ENCODE peak calls at places on chromosomes 13 and 19, in four cellular contexts. Z, V, X and Q are unnamed samples.

GRCh38 chr13:105510363-105510762 is 1025.1 kb downstream of the EFNB2 start:
- DNase-seq in Z (no peak), V (no peak), X (no peak), Q (no peak)

GRCh38 chr19:39001016-39001415 is 25.5 kb upstream of the FBXO17 start:
- DNase-seq in Z (no peak), V (no peak), X (no peak), Q (no peak)

GRCh38 chr19:52942371-52943133 is 19.3 kb upstream of the ZNF888 start:
- DNase-seq in Z (no peak), V (peak), X (peak), Q (peak)

GRCh38 chr13:101267656-101268055 is 148.7 kb downstream of the NALCN start:
- DNase-seq in Z (no peak), V (no peak), X (no peak), Q (no peak)

GRCh38 chr19:48558018-48558684 is 6.2 kb downstream of the SULT2B1 start:
- DNase-seq in Z (no peak), V (no peak), X (no peak), Q (no peak)

GRCh38 chr13:81487151-81487550 is 1146.2 kb upstream of the SPRY2 start:
- DNase-seq in Z (no peak), V (no peak), X (no peak), Q (no peak)

GRCh38 chr13:106533101-106533939 is 2.1 kb downstream of the EFNB2 start:
- DNase-seq in Z (no peak), V (peak), X (peak), Q (peak)

GRCh38 chr19:53037101-53038097 is 7.1 kb upstream of the ERVV-2 start:
- DNase-seq in Z (no peak), V (no peak), X (no peak), Q (peak)

GRCh38 chr13:24693862-24694471 is 13.8 kb downstream of the ATP12A start:
- DNase-seq in Z (no peak), V (peak), X (no peak), Q (peak)

GRCh38 chr13:97231118-97231831 is 9.1 kb downstream of the MBNL2 start:
- DNase-seq in Z (no peak), V (no peak), X (no peak), Q (no peak)

GRCh38 chr19:49746206-49746958 is 16.7 kb downstream of the TSKS start:
- DNase-seq in Z (no peak), V (peak), X (no peak), Q (no peak)

GRCh38 chr13:104984296-104984818 is 1551.1 kb downstream of the EFNB2 start:
- DNase-seq in Z (no peak), V (no peak), X (no peak), Q (no peak)

GRCh38 chr13:52882803-52883202 is 34.4 kb upstream of the PCDH8 start:
- DNase-seq in Z (no peak), V (no peak), X (no peak), Q (no peak)

GRCh38 chr19:33740811-33741396 is 55.8 kb upstream of the KCTD15 start:
- DNase-seq in Z (no peak), V (no peak), X (no peak), Q (no peak)

GRCh38 chr13:64529874-64530485 is 2700.2 kb downstream of the PCDH9 start:
- DNase-seq in Z (no peak), V (no peak), X (no peak), Q (no peak)

GRCh38 chr13:80030491-80030890 is 310.4 kb downstream of the SPRY2 start:
- DNase-seq in Z (no peak), V (no peak), X (no peak), Q (no peak)

GRCh38 chr19:38500450-38500849 is 67.0 kb downstream of the RYR1 start:
- DNase-seq in Z (no peak), V (no peak), X (no peak), Q (no peak)

GRCh38 chr19:8505680-8506401 is 3.4 kb upstream of the PRAM1 start:
- DNase-seq in Z (no peak), V (peak), X (peak), Q (peak)

GRCh38 chr13:90717451-90717936 is 630.0 kb upstream of the MIR17HG start:
- DNase-seq in Z (no peak), V (no peak), X (no peak), Q (no peak)

GRCh38 chr19:54554896-54555295 is 18.7 kb upstream of the LILRA2 start:
- DNase-seq in Z (no peak), V (no peak), X (no peak), Q (no peak)

GRCh38 chr13:97246596-97246995 is 24.5 kb downstream of the MBNL2 start:
- DNase-seq in Z (no peak), V (no peak), X (no peak), Q (no peak)

GRCh38 chr13:43669101-43669500 is 117.7 kb downstream of the ENOX1 start:
- DNase-seq in Z (no peak), V (no peak), X (no peak), Q (no peak)

GRCh38 chr13:91078093-91078679 is 269.3 kb upstream of the MIR17HG start:
- DNase-seq in Z (no peak), V (no peak), X (no peak), Q (no peak)

GRCh38 chr13:19927117-19927734 is 31.3 kb upstream of the ZMYM2 start:
- DNase-seq in Z (no peak), V (no peak), X (no peak), Q (no peak)

GRCh38 chr19:29525901-29526729 is at the start of gene VSTM2B:
- DNase-seq in Z (no peak), V (peak), X (no peak), Q (no peak)

GRCh38 chr19:4066176-4066606 is 508 bp downstream of the ZBTB7A start:
- DNase-seq in Z (no peak), V (peak), X (no peak), Q (no peak)

GRCh38 chr13:114234645-114235421 is at the start of gene CDC16:
- DNase-seq in Z (no peak), V (peak), X (peak), Q (peak)

GRCh38 chr19:12790628-12791344 is 500 bp upstream of the JUNB start:
- DNase-seq in Z (no peak), V (no peak), X (no peak), Q (no peak)

GRCh38 chr13:99310382-99311031 is 3.3 kb upstream of the GPR183 start:
- DNase-seq in Z (no peak), V (no peak), X (peak), Q (no peak)

GRCh38 chr13:47621931-47622330 is 379.1 kb downstream of the SUCLA2 start:
- DNase-seq in Z (no peak), V (no peak), X (no peak), Q (no peak)

GRCh38 chr19:23906835-23907234 is 7.9 kb upstream of the ZNF726 start:
- DNase-seq in Z (no peak), V (no peak), X (no peak), Q (no peak)

GRCh38 chr19:3700242-3701032 is at the start of gene PIP5K1C:
- DNase-seq in Z (no peak), V (peak), X (peak), Q (peak)

GRCh38 chr13:39347926-39348901 is 254.8 kb downstream of the LHFPL6 start:
- DNase-seq in Z (no peak), V (no peak), X (no peak), Q (no peak)

GRCh38 chr19:4717191-4717965 is 6.3 kb downstream of the DPP9 start:
- DNase-seq in Z (no peak), V (no peak), X (no peak), Q (no peak)

GRCh38 chr13:21986602-21987001 is 315.7 kb downstream of the FGF9 start:
- DNase-seq in Z (no peak), V (peak), X (no peak), Q (no peak)

GRCh38 chr19:7866399-7867091 is 7.6 kb downstream of the PRR36 start:
- DNase-seq in Z (no peak), V (peak), X (no peak), Q (no peak)

GRCh38 chr13:30803791-30804190 is 68.4 kb downstream of the ALOX5AP start:
- DNase-seq in Z (no peak), V (no peak), X (no peak), Q (no peak)
- H3K27ac ChIP-seq in Z (peak), V (peak), X (no peak), Q (peak)

DNA sequence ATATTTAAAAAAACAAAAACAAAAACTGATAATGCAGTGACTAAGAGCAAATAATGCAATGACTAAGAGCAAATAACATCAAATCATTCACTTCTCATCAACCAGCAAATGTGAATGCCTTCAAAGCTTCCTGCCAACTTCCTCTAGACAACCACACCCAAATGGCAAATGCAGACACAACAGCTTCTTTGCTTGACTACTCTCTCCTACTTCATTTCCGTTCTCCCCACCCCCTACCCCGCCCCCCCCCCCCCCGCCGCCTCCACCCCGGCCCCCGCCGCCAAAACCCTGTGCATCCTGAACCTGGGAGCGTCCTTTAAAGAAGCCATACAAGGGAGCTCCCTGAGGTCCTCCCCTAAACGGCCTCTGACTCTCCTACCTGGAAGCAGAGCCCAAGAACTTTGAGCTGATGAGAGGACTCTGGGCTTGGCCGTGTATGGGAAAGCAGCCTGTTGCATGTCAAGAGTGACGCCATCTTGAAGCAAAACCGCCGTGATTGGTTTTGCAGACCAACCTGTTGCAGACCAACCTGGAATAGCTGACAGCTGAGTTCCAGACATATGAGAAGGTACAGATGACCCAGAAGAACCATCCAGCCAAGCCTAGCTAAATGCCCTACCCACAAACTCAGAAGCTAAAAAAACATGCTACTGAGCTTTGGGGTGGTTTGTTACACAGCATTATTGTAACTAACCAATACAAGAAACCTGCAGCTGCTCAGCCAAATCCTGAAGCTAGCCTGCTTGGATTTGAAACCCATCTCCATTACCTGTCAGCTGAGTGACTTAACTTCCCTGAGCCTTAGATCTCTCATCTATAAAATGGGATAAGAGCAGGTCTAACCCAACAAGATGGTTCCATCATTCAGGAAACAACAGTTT is 24.7 kb downstream of the TEX101 start:
- DNase-seq in Z (no peak), V (no peak), X (no peak), Q (no peak)
- H3K27ac ChIP-seq in Z (peak), V (no peak), X (no peak), Q (no peak)

DNA sequence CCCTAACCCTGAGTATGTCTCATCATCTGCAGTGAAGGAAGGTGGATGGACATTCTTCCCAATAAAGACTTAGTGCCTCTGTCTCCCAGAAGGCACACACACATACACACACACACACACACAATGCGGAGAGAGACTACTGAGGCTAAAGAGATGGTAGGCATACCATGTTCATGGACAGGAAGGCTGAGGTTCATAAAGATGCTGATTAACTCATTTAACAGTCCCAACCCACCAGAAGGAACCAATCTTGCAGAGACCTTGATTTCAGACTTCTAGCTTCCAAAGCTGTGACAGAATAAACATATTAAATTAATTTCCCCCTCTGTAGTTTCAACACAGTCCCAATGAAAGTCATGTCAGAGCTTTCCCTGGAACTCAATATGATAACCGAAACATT is 33.1 kb downstream of the ARRDC2 start:
- DNase-seq in Z (no peak), V (no peak), X (no peak), Q (no peak)
- H3K27ac ChIP-seq in Z (no peak), V (no peak), X (no peak), Q (no peak)

GRCh38 chr13:27953671-27954405 is 15.3 kb downstream of the CDX2 start:
- DNase-seq in Z (no peak), V (peak), X (peak), Q (peak)
- H3K27ac ChIP-seq in Z (no peak), V (no peak), X (no peak), Q (no peak)

DNA sequence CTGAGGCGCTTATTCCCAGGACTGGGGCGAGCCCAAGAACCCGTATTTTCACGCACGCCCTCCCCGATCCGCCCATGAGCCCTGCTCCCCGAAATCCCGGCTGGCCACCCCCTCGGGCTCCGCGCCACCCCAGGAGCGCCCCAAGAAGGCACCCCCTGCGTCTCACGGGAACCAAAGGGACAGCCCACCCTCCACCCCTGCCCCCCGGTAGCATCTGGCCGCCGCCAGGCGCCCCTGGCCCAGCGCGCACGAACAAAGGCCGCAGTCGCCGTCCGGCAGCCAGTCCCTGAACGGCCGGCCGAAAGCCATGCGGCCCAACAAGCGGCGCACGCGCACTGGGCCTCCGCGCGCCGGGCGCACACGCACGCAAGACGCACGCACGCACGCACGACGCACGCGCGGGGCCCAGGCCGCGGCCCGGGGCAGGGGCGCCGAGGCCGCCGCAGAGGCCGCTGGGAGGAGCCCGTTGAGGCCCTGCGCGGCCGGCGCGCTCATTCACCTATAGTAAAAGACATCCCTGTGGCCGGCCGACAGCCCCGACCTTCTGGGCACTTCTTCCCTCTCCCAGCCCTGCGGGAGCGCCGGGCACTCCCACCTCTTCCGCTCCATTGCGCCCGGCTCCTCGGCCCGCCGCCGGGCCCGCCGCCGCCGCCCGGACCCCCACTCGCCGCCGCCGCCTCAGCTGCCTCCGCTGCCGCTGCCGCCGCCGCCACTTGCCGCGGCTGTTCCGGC is 476 bp downstream of the MBD3 start:
- DNase-seq in Z (no peak), V (peak), X (peak), Q (peak)
- H3K27ac ChIP-seq in Z (peak), V (peak), X (peak), Q (peak)

GRCh38 chr13:46150134-46150693 is 31.8 kb downstream of the LCP1 start:
- DNase-seq in Z (no peak), V (no peak), X (no peak), Q (no peak)
- H3K27ac ChIP-seq in Z (no peak), V (no peak), X (no peak), Q (no peak)